ENCODE peak calls at places on chromosomes 13 and 19, in seven cellular contexts. One of them, this sample, is unnamed. For H3K4me1 and H3K27me3, the result is how much of the 10 kb centered on the place peaks cover.

GRCh38 chr19:33621811-33622504 is at the start of gene CHST8:
- DNase-seq in tibial nerve: no peak
- DNase-seq in psoas muscle: peak
- DNase-seq in breast epithelium: no peak
- DNase-seq in lung: no peak
- DNase-seq in IMR-90: no peak
- DNase-seq in CD8-positive, alpha-beta T cell: no peak
- DNase-seq in this sample: peak

GRCh38 chr19:15159251-15159650 is 41.5 kb downstream of the NOTCH3 start:
- DNase-seq in breast epithelium: no peak
- DNase-seq in lung: no peak
- DNase-seq in tibial nerve: no peak
- DNase-seq in IMR-90: peak
- DNase-seq in psoas muscle: no peak
- DNase-seq in CD8-positive, alpha-beta T cell: no peak
- DNase-seq in this sample: no peak

GRCh38 chr13:109309625-109310363 is 476.6 kb downstream of the IRS2 start:
- DNase-seq in lung: no peak
- DNase-seq in tibial nerve: no peak
- DNase-seq in breast epithelium: no peak
- DNase-seq in IMR-90: no peak
- DNase-seq in psoas muscle: no peak
- DNase-seq in CD8-positive, alpha-beta T cell: no peak
- DNase-seq in this sample: no peak

GRCh38 chr19:19642506-19643157 is 825 bp downstream of the GMIP start:
- DNase-seq in psoas muscle: no peak
- DNase-seq in IMR-90: no peak
- DNase-seq in tibial nerve: no peak
- DNase-seq in lung: no peak
- DNase-seq in CD8-positive, alpha-beta T cell: no peak
- DNase-seq in breast epithelium: no peak
- DNase-seq in this sample: no peak

GRCh38 chr13:100130930-100131511 is 42.1 kb downstream of the PCCA start:
- DNase-seq in tibial nerve: no peak
- DNase-seq in breast epithelium: no peak
- DNase-seq in CD8-positive, alpha-beta T cell: no peak
- DNase-seq in IMR-90: no peak
- DNase-seq in psoas muscle: no peak
- DNase-seq in lung: no peak
- DNase-seq in this sample: no peak

GRCh38 chr13:94829201-94829600 is 116.9 kb upstream of the SOX21 start:
- DNase-seq in tibial nerve: no peak
- DNase-seq in psoas muscle: no peak
- DNase-seq in CD8-positive, alpha-beta T cell: no peak
- DNase-seq in breast epithelium: no peak
- DNase-seq in IMR-90: no peak
- DNase-seq in lung: no peak
- DNase-seq in this sample: no peak

GRCh38 chr19:33186835-33187540 is 7.1 kb upstream of the LRP3 start:
- DNase-seq in tibial nerve: no peak
- DNase-seq in breast epithelium: no peak
- DNase-seq in lung: no peak
- DNase-seq in psoas muscle: peak
- DNase-seq in CD8-positive, alpha-beta T cell: no peak
- DNase-seq in IMR-90: no peak
- DNase-seq in this sample: no peak

GRCh38 chr19:46786236-46787039 is 2.0 kb downstream of the SLC1A5 start:
- DNase-seq in breast epithelium: peak
- DNase-seq in IMR-90: peak
- DNase-seq in CD8-positive, alpha-beta T cell: peak
- DNase-seq in lung: peak
- DNase-seq in psoas muscle: peak
- DNase-seq in tibial nerve: peak
- DNase-seq in this sample: peak

GRCh38 chr19:29415507-29415906 is 110.3 kb upstream of the VSTM2B start:
- DNase-seq in psoas muscle: no peak
- DNase-seq in tibial nerve: no peak
- DNase-seq in IMR-90: no peak
- DNase-seq in CD8-positive, alpha-beta T cell: no peak
- DNase-seq in breast epithelium: no peak
- DNase-seq in lung: no peak
- DNase-seq in this sample: no peak

GRCh38 chr19:31145909-31146453 is 203.3 kb downstream of the TSHZ3 start:
- DNase-seq in breast epithelium: no peak
- DNase-seq in IMR-90: no peak
- DNase-seq in lung: no peak
- DNase-seq in CD8-positive, alpha-beta T cell: no peak
- DNase-seq in psoas muscle: no peak
- DNase-seq in tibial nerve: no peak
- DNase-seq in this sample: no peak

GRCh38 chr13:53200498-53201453 is 172.2 kb downstream of the OLFM4 start:
- DNase-seq in lung: no peak
- DNase-seq in CD8-positive, alpha-beta T cell: no peak
- DNase-seq in psoas muscle: peak
- DNase-seq in tibial nerve: no peak
- DNase-seq in IMR-90: peak
- DNase-seq in breast epithelium: peak
- DNase-seq in this sample: peak

GRCh38 chr13:39373108-39373507 is 229.9 kb downstream of the LHFPL6 start:
- DNase-seq in lung: no peak
- DNase-seq in breast epithelium: no peak
- DNase-seq in CD8-positive, alpha-beta T cell: no peak
- DNase-seq in IMR-90: no peak
- DNase-seq in psoas muscle: no peak
- DNase-seq in tibial nerve: no peak
- DNase-seq in this sample: no peak

GRCh38 chr19:3278749-3279148 is 54.3 kb downstream of the CELF5 start:
- DNase-seq in CD8-positive, alpha-beta T cell: no peak
- DNase-seq in IMR-90: no peak
- DNase-seq in breast epithelium: no peak
- DNase-seq in psoas muscle: no peak
- DNase-seq in lung: no peak
- DNase-seq in tibial nerve: no peak
- DNase-seq in this sample: no peak

GRCh38 chr19:372306-372890 is 27.8 kb upstream of the MIER2 start:
- DNase-seq in IMR-90: peak
- DNase-seq in CD8-positive, alpha-beta T cell: no peak
- DNase-seq in tibial nerve: no peak
- DNase-seq in lung: no peak
- DNase-seq in psoas muscle: peak
- DNase-seq in breast epithelium: no peak
- DNase-seq in this sample: peak

GRCh38 chr13:93318538-93318937 is 91.9 kb downstream of the GPC6 start:
- DNase-seq in lung: no peak
- DNase-seq in breast epithelium: no peak
- DNase-seq in CD8-positive, alpha-beta T cell: no peak
- DNase-seq in tibial nerve: no peak
- DNase-seq in psoas muscle: no peak
- DNase-seq in IMR-90: peak
- DNase-seq in this sample: no peak

GRCh38 chr13:60623131-60623530 is 226.1 kb downstream of the TDRD3 start:
- DNase-seq in breast epithelium: no peak
- DNase-seq in tibial nerve: no peak
- DNase-seq in CD8-positive, alpha-beta T cell: no peak
- DNase-seq in lung: no peak
- DNase-seq in psoas muscle: no peak
- DNase-seq in IMR-90: no peak
- DNase-seq in this sample: no peak

GRCh38 chr19:7522923-7523667 is 671 bp downstream of the MCOLN1 start:
- DNase-seq in psoas muscle: no peak
- DNase-seq in IMR-90: no peak
- DNase-seq in breast epithelium: no peak
- DNase-seq in CD8-positive, alpha-beta T cell: no peak
- DNase-seq in lung: no peak
- DNase-seq in tibial nerve: no peak
- DNase-seq in this sample: no peak

GRCh38 chr13:95367309-95367843 is 66.1 kb upstream of the ABCC4 start:
- DNase-seq in CD8-positive, alpha-beta T cell: no peak
- DNase-seq in IMR-90: no peak
- DNase-seq in psoas muscle: no peak
- DNase-seq in lung: no peak
- DNase-seq in breast epithelium: no peak
- DNase-seq in tibial nerve: no peak
- DNase-seq in this sample: no peak

GRCh38 chr19:28884786-28885476 is 328.0 kb downstream of the UQCRFS1 start:
- DNase-seq in CD8-positive, alpha-beta T cell: no peak
- DNase-seq in tibial nerve: no peak
- DNase-seq in lung: no peak
- DNase-seq in IMR-90: no peak
- DNase-seq in psoas muscle: no peak
- DNase-seq in breast epithelium: no peak
- DNase-seq in this sample: no peak

GRCh38 chr19:33394006-33394722 is 20.7 kb downstream of the CEBPG start:
- DNase-seq in CD8-positive, alpha-beta T cell: no peak
- DNase-seq in breast epithelium: no peak
- DNase-seq in tibial nerve: peak
- DNase-seq in psoas muscle: peak
- DNase-seq in lung: peak
- DNase-seq in IMR-90: peak
- DNase-seq in this sample: no peak

GRCh38 chr19:3270908-3271307 is 46.4 kb downstream of the CELF5 start:
- DNase-seq in CD8-positive, alpha-beta T cell: no peak
- DNase-seq in breast epithelium: no peak
- DNase-seq in psoas muscle: no peak
- DNase-seq in tibial nerve: no peak
- DNase-seq in lung: no peak
- DNase-seq in IMR-90: peak
- DNase-seq in this sample: peak

GRCh38 chr13:49585220-49586157 is at the start of gene RCBTB1:
- DNase-seq in lung: peak
- DNase-seq in psoas muscle: peak
- DNase-seq in CD8-positive, alpha-beta T cell: peak
- DNase-seq in breast epithelium: peak
- DNase-seq in IMR-90: peak
- DNase-seq in tibial nerve: peak
- DNase-seq in this sample: peak

GRCh38 chr19:11921852-11922495 is 2.9 kb upstream of the ZNF700 start:
- DNase-seq in lung: no peak
- DNase-seq in tibial nerve: no peak
- DNase-seq in CD8-positive, alpha-beta T cell: no peak
- DNase-seq in IMR-90: peak
- DNase-seq in psoas muscle: no peak
- DNase-seq in breast epithelium: no peak
- DNase-seq in this sample: peak

GRCh38 chr13:66344770-66345367 is 885.3 kb downstream of the PCDH9 start:
- DNase-seq in lung: no peak
- DNase-seq in CD8-positive, alpha-beta T cell: no peak
- DNase-seq in IMR-90: no peak
- DNase-seq in tibial nerve: no peak
- DNase-seq in breast epithelium: no peak
- DNase-seq in psoas muscle: no peak
- DNase-seq in this sample: no peak

GRCh38 chr13:66345988-66346387 is 884.1 kb downstream of the PCDH9 start:
- DNase-seq in tibial nerve: no peak
- DNase-seq in lung: no peak
- DNase-seq in CD8-positive, alpha-beta T cell: no peak
- DNase-seq in psoas muscle: no peak
- DNase-seq in breast epithelium: no peak
- DNase-seq in IMR-90: no peak
- DNase-seq in this sample: no peak

GRCh38 chr13:66347718-66348117 is 882.4 kb downstream of the PCDH9 start:
- DNase-seq in tibial nerve: no peak
- DNase-seq in IMR-90: peak
- DNase-seq in lung: no peak
- DNase-seq in breast epithelium: no peak
- DNase-seq in CD8-positive, alpha-beta T cell: no peak
- DNase-seq in psoas muscle: no peak
- DNase-seq in this sample: no peak

GRCh38 chr13:66349945-66350344 is 880.2 kb downstream of the PCDH9 start:
- DNase-seq in breast epithelium: no peak
- DNase-seq in psoas muscle: no peak
- DNase-seq in lung: no peak
- DNase-seq in CD8-positive, alpha-beta T cell: no peak
- DNase-seq in tibial nerve: no peak
- DNase-seq in IMR-90: no peak
- DNase-seq in this sample: no peak

GRCh38 chr13:66348745-66349720 is 881.1 kb downstream of the PCDH9 start:
- DNase-seq in tibial nerve: no peak
- DNase-seq in IMR-90: no peak
- DNase-seq in lung: peak
- DNase-seq in CD8-positive, alpha-beta T cell: no peak
- DNase-seq in breast epithelium: no peak
- DNase-seq in psoas muscle: no peak
- DNase-seq in this sample: no peak
- H3K4me1 ChIP-seq in tibial nerve: under half
- H3K4me1 ChIP-seq in IMR-90: under half
- H3K4me1 ChIP-seq in lung: under half
- H3K4me1 ChIP-seq in CD8-positive, alpha-beta T cell: under half
- H3K4me1 ChIP-seq in breast epithelium: under half
- H3K4me1 ChIP-seq in psoas muscle: under half
- H3K4me1 ChIP-seq in this sample: under half

DNA sequence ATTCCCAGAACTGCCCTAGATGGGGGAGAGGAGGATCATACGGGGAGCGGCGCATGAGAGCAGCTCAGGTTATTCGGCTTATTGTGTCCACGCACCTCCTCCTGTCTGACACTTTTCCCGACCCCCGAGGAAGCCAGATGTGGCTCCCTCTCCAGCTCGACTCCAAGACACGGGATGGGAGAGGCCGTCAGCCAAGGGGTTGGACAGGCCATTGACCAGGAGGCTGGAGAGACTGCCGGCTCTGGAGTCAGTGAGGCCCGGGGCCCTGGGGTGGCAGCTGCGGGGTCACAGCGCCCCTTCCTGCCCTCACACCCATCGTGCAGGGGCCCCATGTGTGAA is 2.9 kb downstream of the DMKN start:
- DNase-seq in CD8-positive, alpha-beta T cell: no peak
- DNase-seq in IMR-90: no peak
- DNase-seq in breast epithelium: no peak
- DNase-seq in psoas muscle: no peak
- DNase-seq in lung: no peak
- DNase-seq in tibial nerve: no peak
- DNase-seq in this sample: no peak
- H3K27me3 ChIP-seq in CD8-positive, alpha-beta T cell: under half
- H3K27me3 ChIP-seq in IMR-90: half or more
- H3K27me3 ChIP-seq in breast epithelium: under half
- H3K27me3 ChIP-seq in psoas muscle: under half
- H3K27me3 ChIP-seq in lung: under half
- H3K27me3 ChIP-seq in tibial nerve: under half
- H3K27me3 ChIP-seq in this sample: under half

GRCh38 chr19:10896851-10897526 is 25.6 kb downstream of the CARM1 start:
- DNase-seq in breast epithelium: no peak
- DNase-seq in CD8-positive, alpha-beta T cell: no peak
- DNase-seq in tibial nerve: no peak
- DNase-seq in IMR-90: peak
- DNase-seq in lung: no peak
- DNase-seq in psoas muscle: no peak
- DNase-seq in this sample: no peak
- TF ChIP-seq CTCF in breast epithelium: no peak
- TF ChIP-seq CTCF in CD8-positive, alpha-beta T cell: no peak
- TF ChIP-seq CTCF in tibial nerve: no peak
- TF ChIP-seq CTCF in IMR-90: no peak
- TF ChIP-seq CTCF in lung: no peak
- TF ChIP-seq CTCF in psoas muscle: no peak
- TF ChIP-seq CTCF in this sample: no peak

DNA sequence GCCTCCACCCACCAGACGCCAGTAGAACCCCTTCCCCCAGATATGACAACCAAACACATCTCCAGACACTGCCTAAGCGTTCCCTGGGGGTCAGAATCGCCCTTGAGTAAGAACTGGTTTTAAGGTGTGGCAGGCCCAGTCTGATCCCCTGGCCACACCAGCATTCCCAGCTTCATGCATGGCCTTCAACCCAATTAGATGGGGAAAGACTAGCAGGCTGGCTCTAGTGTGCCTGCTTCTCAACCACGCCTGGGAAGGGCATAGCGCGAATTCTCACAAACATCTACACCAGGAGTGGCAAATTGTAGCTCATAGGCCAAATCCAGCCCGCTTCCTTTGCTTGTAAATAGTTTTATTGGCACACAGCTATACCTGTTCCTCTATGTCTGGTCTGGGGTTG is 13.6 kb downstream of the HAUS8 start:
- DNase-seq in tibial nerve: no peak
- DNase-seq in CD8-positive, alpha-beta T cell: no peak
- DNase-seq in lung: no peak
- DNase-seq in psoas muscle: no peak
- DNase-seq in IMR-90: no peak
- DNase-seq in breast epithelium: no peak
- DNase-seq in this sample: no peak
- H3K4me1 ChIP-seq in tibial nerve: under half
- H3K4me1 ChIP-seq in CD8-positive, alpha-beta T cell: under half
- H3K4me1 ChIP-seq in lung: under half
- H3K4me1 ChIP-seq in psoas muscle: under half
- H3K4me1 ChIP-seq in IMR-90: under half
- H3K4me1 ChIP-seq in breast epithelium: under half
- H3K4me1 ChIP-seq in this sample: under half

This sample was measured in testis.